ENCODE peak calls at places on chromosomes 11 and 22, in ten cellular contexts. A is fibroblast of the aortic adventitia, Q is kidney, K is omental fat pad, E is AG10803, N is mucosa of descending colon, H is IMR-90, W is endothelial cell of umbilical vein, R is AG04449, V is Calu3. Z is an unnamed sample.

GRCh38 chr22:23829845-23830372 is 8.9 kb downstream of the DERL3 start:
- DNase-seq in A (peak; percentile 95), Q (peak; percentile 2), K (no peak), E (peak; percentile 95), N (no peak), H (peak; percentile 92), W (no peak), R (peak; percentile 76), V (no peak), Z (no peak)

GRCh38 chr11:12175694-12176241 is 65.4 kb downstream of the MICAL2 start:
- DNase-seq in A (peak; percentile 84), Q (no peak), K (no peak), E (peak; percentile 91), N (no peak), H (peak; percentile 97), W (peak; percentile 58), R (peak; percentile 89), V (no peak), Z (no peak)

GRCh38 chr11:82676483-82677094 is 57.1 kb downstream of the FAM181B start:
- DNase-seq in A (no peak), Q (no peak), K (no peak), E (no peak), N (no peak), H (no peak), W (no peak), R (no peak), V (no peak), Z (no peak)

GRCh38 chr11:72578991-72579815 is 95.0 kb downstream of the PDE2A start:
- DNase-seq in A (no peak), Q (no peak), K (no peak), E (no peak), N (no peak), H (no peak), W (no peak), R (no peak), V (no peak), Z (no peak)

GRCh38 chr11:124194696-124195418 is 11.7 kb downstream of the OR10D3 start:
- DNase-seq in A (peak; percentile 77), Q (no peak), K (no peak), E (peak; percentile 54), N (no peak), H (peak; percentile 58), W (peak; percentile 79), R (no peak), V (peak; percentile 38), Z (peak; percentile 53)

GRCh38 chr11:62253999-62254542 is 12.0 kb downstream of the SCGB1D2 start:
- DNase-seq in A (no peak), Q (no peak), K (no peak), E (no peak), N (no peak), H (no peak), W (no peak), R (no peak), V (no peak), Z (no peak)

GRCh38 chr11:16881074-16881709 is 133.0 kb downstream of the PLEKHA7 start:
- DNase-seq in A (peak; percentile 48), Q (peak; percentile 77), K (no peak), E (peak; percentile 42), N (no peak), H (peak; percentile 13), W (no peak), R (no peak), V (peak; percentile 83), Z (no peak)

GRCh38 chr22:27605390-27605789 is 196.2 kb downstream of the MN1 start:
- DNase-seq in A (no peak), Q (no peak), K (no peak), E (no peak), N (no peak), H (no peak), W (no peak), R (no peak), V (no peak), Z (no peak)

GRCh38 chr11:128669491-128669890 is 24.4 kb upstream of the FLI1 start:
- DNase-seq in A (peak; percentile 68), Q (no peak), K (no peak), E (peak; percentile 70), N (no peak), H (peak; percentile 52), W (no peak), R (no peak), V (no peak), Z (no peak)

GRCh38 chr11:69744435-69744834 is 30.7 kb downstream of the FGF4 start:
- DNase-seq in A (peak; percentile 19), Q (no peak), K (no peak), E (peak; percentile 59), N (no peak), H (peak; percentile 78), W (peak; percentile 49), R (peak; percentile 9), V (peak; percentile 22), Z (no peak)

GRCh38 chr11:14399087-14399486 is 40.1 kb upstream of the RRAS2 start:
- DNase-seq in A (no peak), Q (no peak), K (no peak), E (no peak), N (no peak), H (no peak), W (no peak), R (no peak), V (no peak), Z (no peak)
- TF ChIP-seq CTCF in A (no peak), Q (no peak), K (no peak), E (no peak), N (no peak), H (no peak), W (no peak), R (no peak), V (no peak), Z (no peak)

GRCh38 chr11:119671561-119672015 is 57.4 kb downstream of the NECTIN1 start:
- DNase-seq in A (peak; percentile 39), Q (no peak), K (no peak), E (peak; percentile 21), N (no peak), H (peak; percentile 55), W (peak; percentile 31), R (no peak), V (no peak), Z (no peak)
- TF ChIP-seq CTCF in A (no peak), Q (no peak), K (no peak), E (no peak), N (no peak), H (no peak), W (no peak), R (no peak), V (no peak), Z (no peak)

DNA sequence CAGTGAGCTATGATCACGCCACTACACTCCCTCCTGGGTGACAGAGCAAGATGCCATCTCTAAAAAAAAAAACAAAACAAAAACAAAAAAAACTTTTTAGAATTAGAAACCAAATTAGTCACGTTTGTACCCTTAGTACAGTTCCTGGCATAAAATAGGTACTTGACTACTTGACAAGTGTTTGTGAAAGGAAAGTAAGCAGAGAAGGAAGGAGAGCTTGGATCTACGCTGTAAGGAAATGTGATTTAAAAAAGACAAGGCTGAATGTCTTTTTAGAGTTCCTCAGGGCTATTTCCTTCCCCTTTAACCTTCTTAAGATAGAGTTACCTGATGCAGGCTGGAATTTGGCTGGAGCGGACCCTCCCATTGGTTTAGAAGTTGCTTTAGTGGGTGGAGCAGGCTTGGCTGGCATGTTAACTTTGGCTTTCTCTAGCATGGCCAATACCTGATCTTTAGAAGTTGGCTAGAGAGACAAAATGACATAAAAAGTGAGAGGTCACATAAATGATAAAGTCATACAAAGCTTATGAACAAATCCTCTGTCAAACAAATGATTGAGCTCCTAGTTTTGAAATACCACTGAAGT is 50.7 kb downstream of the F2 start:
- DNase-seq in A (no peak), Q (no peak), K (no peak), E (no peak), N (no peak), H (no peak), W (no peak), R (no peak), V (no peak), Z (no peak)
- TF ChIP-seq CTCF in A (no peak), Q (no peak), K (no peak), E (no peak), N (no peak), H (no peak), W (no peak), R (no peak), V (no peak), Z (no peak)

GRCh38 chr11:64845125-64845735 is 777 bp upstream of the CDC42BPG start:
- DNase-seq in A (no peak), Q (no peak), K (no peak), E (no peak), N (peak; percentile 56), H (no peak), W (no peak), R (no peak), V (no peak), Z (no peak)

GRCh38 chr11:64842366-64842759 is 2.1 kb downstream of the CDC42BPG start:
- DNase-seq in A (no peak), Q (no peak), K (no peak), E (no peak), N (peak; percentile 48), H (no peak), W (no peak), R (no peak), V (peak; percentile 28), Z (no peak)

GRCh38 chr11:64843971-64844329 is 503 bp downstream of the CDC42BPG start:
- DNase-seq in A (no peak), Q (no peak), K (no peak), E (no peak), N (no peak), H (no peak), W (no peak), R (no peak), V (peak; percentile 22), Z (no peak)

GRCh38 chr11:64842851-64843841 is 1.3 kb downstream of the CDC42BPG start:
- DNase-seq in A (no peak), Q (peak; percentile 93), K (no peak), E (no peak), N (peak; percentile 91), H (no peak), W (no peak), R (no peak), V (peak; percentile 77), Z (no peak)

GRCh38 chr11:64844330-64845124 is at the start of gene CDC42BPG:
- DNase-seq in A (peak; percentile 45), Q (peak; percentile 93), K (no peak), E (peak; percentile 49), N (peak; percentile 92), H (peak; percentile 46), W (peak; percentile 57), R (no peak), V (peak; percentile 94), Z (peak; percentile 58)
- TF ChIP-seq CTCF in A (peak; percentile 67), Q (peak; percentile 45), K (no peak), E (peak; percentile 47), N (peak; percentile 69), H (peak; percentile 72), W (peak; percentile 80), R (peak; percentile 92), V (peak; percentile 79), Z (peak; percentile 70)

GRCh38 chr11:8959546-8960166 is 4.6 kb downstream of the TMEM9B start:
- DNase-seq in A (peak; percentile 94), Q (no peak), K (no peak), E (peak; percentile 87), N (no peak), H (peak; percentile 86), W (peak; percentile 87), R (peak; percentile 69), V (peak; percentile 50), Z (peak; percentile 13)
- TF ChIP-seq CTCF in A (peak; percentile 61), Q (peak; percentile 55), K (no peak), E (peak; percentile 81), N (peak; percentile 27), H (peak; percentile 74), W (peak; percentile 65), R (peak; percentile 51), V (peak; percentile 47), Z (peak; percentile 73)

GRCh38 chr22:44968736-44969135 is 41.1 kb downstream of the PHF21B start:
- DNase-seq in A (no peak), Q (no peak), K (no peak), E (no peak), N (no peak), H (no peak), W (no peak), R (no peak), V (no peak), Z (no peak)
- TF ChIP-seq CTCF in A (no peak), Q (no peak), K (no peak), E (no peak), N (no peak), H (no peak), W (no peak), R (no peak), V (no peak), Z (peak; percentile 38)

Z was measured in neural crest cell.